ENCODE peak calls at places on chromosome 17, in seven cellular contexts. K is ACHN, L is CD14-positive monocyte, T is frontal cortex, N is NCI-H1417, M is WTC11, P is glutamatergic neuron. I is an unnamed sample.
A peak's percentile ranks its signal among the peaks of the same experiment; 100 is the strongest.

GRCh38 chr17:80752369-80752705 is 207.7 kb downstream of the RPTOR start:
- DNase-seq in K (no peak), L (no peak), T (no peak), N (no peak), M (no peak), P (no peak), I (no peak)

GRCh38 chr17:1485311-1485747 is 7.2 kb downstream of the MYO1C start:
- DNase-seq in K (peak; percentile 46), L (no peak), T (no peak), N (no peak), M (peak; percentile 73), P (peak; percentile 57), I (peak; percentile 48)

GRCh38 chr17:55198690-55199370 is 65.9 kb upstream of the HLF start:
- DNase-seq in K (no peak), L (no peak), T (no peak), N (no peak), M (no peak), P (no peak), I (no peak)

GRCh38 chr17:36602924-36603384 is 1.6 kb downstream of the MRM1 start:
- DNase-seq in K (peak; percentile 78), L (peak; percentile 60), T (peak; percentile 39), N (peak; percentile 79), M (peak; percentile 79), P (peak; percentile 74), I (peak; percentile 78)

GRCh38 chr17:69480197-69480596 is 65.7 kb downstream of the MAP2K6 start:
- DNase-seq in K (no peak), L (no peak), T (no peak), N (no peak), M (no peak), P (no peak), I (no peak)

GRCh38 chr17:17808706-17809432 is 27.9 kb downstream of the SREBF1 start:
- DNase-seq in K (no peak), L (no peak), T (peak; percentile 37), N (no peak), M (no peak), P (no peak), I (peak; percentile 64)

GRCh38 chr17:8746501-8747236 is 2.0 kb upstream of the CCDC42 start:
- DNase-seq in K (no peak), L (no peak), T (no peak), N (no peak), M (no peak), P (no peak), I (no peak)

GRCh38 chr17:57499648-57500049 is 243.3 kb downstream of the MSI2 start:
- DNase-seq in K (no peak), L (no peak), T (no peak), N (peak; percentile 22), M (no peak), P (no peak), I (peak; percentile 21)

I was measured in A549.